ENCODE peak calls at places on chromosomes 3 and 15, in seven cellular contexts. R, A, L, Q, J, K and M are unnamed samples.

GRCh38 chr15:80153900-80154299 is 1.1 kb downstream of the FAH start:
- DNase-seq in Q (no peak), K (no peak), A (no peak), R (peak), L (no peak), J (peak), M (no peak)

GRCh38 chr15:50135123-50135541 is 16.1 kb upstream of the ATP8B4 start:
- DNase-seq in L (no peak), A (no peak), Q (no peak), K (no peak), J (peak), R (no peak), M (no peak)

GRCh38 chr3:13427662-13428603 is 7.8 kb upstream of the NUP210 start:
- DNase-seq in J (no peak), L (no peak), R (no peak), Q (no peak), A (no peak), K (no peak), M (peak)

GRCh38 chr15:99137877-99138276 is 33.0 kb downstream of the SYNM start:
- DNase-seq in K (no peak), L (no peak), A (no peak), J (no peak), R (no peak), Q (peak), M (no peak)

GRCh38 chr3:52531636-52532516 is 1.8 kb downstream of the NT5DC2 start:
- DNase-seq in J (no peak), K (no peak), L (peak), Q (peak), A (no peak), R (no peak), M (no peak)

GRCh38 chr3:168051579-168052183 is 44.0 kb downstream of the GOLIM4 start:
- DNase-seq in J (peak), L (no peak), R (peak), A (peak), Q (no peak), K (no peak), M (peak)

GRCh38 chr3:169243579-169243978 is 419.9 kb downstream of the MECOM start:
- DNase-seq in L (no peak), J (no peak), Q (no peak), K (no peak), A (no peak), R (no peak), M (no peak)

GRCh38 chr3:13536832-13537231 is 12.1 kb upstream of the FBLN2 start:
- DNase-seq in Q (no peak), K (no peak), R (peak), A (no peak), J (peak), L (no peak), M (no peak)

GRCh38 chr3:120172070-120172469 is 77.8 kb upstream of the GSK3B start:
- DNase-seq in R (peak), K (peak), Q (no peak), L (no peak), A (peak), J (peak), M (peak)

GRCh38 chr3:15157441-15157840 is 48.6 kb upstream of the CAPN7 start:
- DNase-seq in K (no peak), Q (no peak), R (no peak), L (no peak), J (no peak), A (no peak), M (no peak)

GRCh38 chr3:128163432-128163831 is 10.2 kb downstream of the EEFSEC start:
- DNase-seq in L (no peak), J (no peak), A (no peak), Q (no peak), K (no peak), R (no peak), M (no peak)

GRCh38 chr3:45008117-45008516 is 18.0 kb upstream of the CLEC3B start:
- DNase-seq in Q (no peak), A (peak), L (no peak), R (peak), K (no peak), J (peak), M (peak)

GRCh38 chr15:38354321-38354929 is 99.5 kb upstream of the FAM98B start:
- DNase-seq in A (peak), L (peak), J (peak), Q (no peak), R (peak), K (peak), M (peak)

GRCh38 chr3:51703776-51704510 is 2.9 kb upstream of the GRM2 start:
- DNase-seq in A (no peak), L (no peak), K (no peak), J (no peak), Q (peak), R (no peak), M (no peak)

GRCh38 chr3:36700537-36701248 is 63.7 kb downstream of the DCLK3 start:
- DNase-seq in L (peak), J (peak), K (peak), R (peak), A (peak), Q (no peak), M (peak)

GRCh38 chr15:88982304-88982945 is 69.2 kb upstream of the MFGE8 start:
- DNase-seq in L (peak), R (peak), J (peak), Q (peak), A (peak), K (no peak), M (no peak)

GRCh38 chr15:64923546-64923945 is 11.8 kb downstream of the ANKDD1A start:
- DNase-seq in K (no peak), R (no peak), J (no peak), L (no peak), Q (no peak), A (no peak), M (no peak)

GRCh38 chr3:196082471-196082971 is 631 bp upstream of the TFRC start:
- DNase-seq in J (no peak), Q (no peak), K (peak), R (no peak), A (no peak), L (no peak), M (no peak)

GRCh38 chr3:1404270-1404669 is 311.4 kb downstream of the CNTN6 start:
- DNase-seq in K (no peak), A (no peak), R (no peak), J (peak), L (no peak), Q (no peak), M (peak)

GRCh38 chr3:44962606-44963393 is 13.2 kb downstream of the ZDHHC3 start:
- DNase-seq in R (no peak), K (no peak), J (peak), L (no peak), Q (no peak), A (no peak), M (peak)

GRCh38 chr15:62894322-62895085 is 148.0 kb upstream of the TPM1 start:
- DNase-seq in J (peak), K (no peak), R (no peak), Q (no peak), A (no peak), L (no peak), M (peak)

GRCh38 chr3:13549513-13550256 is 760 bp downstream of the FBLN2 start:
- DNase-seq in A (no peak), L (no peak), J (no peak), R (no peak), Q (no peak), K (no peak), M (no peak)

GRCh38 chr3:127887321-127887720 is 27.7 kb upstream of the KBTBD12 start:
- DNase-seq in K (no peak), L (no peak), J (peak), A (no peak), R (no peak), Q (no peak), M (peak)

GRCh38 chr15:59052915-59053407 is 52.0 kb upstream of the CCNB2 start:
- DNase-seq in Q (no peak), R (no peak), L (no peak), J (no peak), K (no peak), A (peak), M (no peak)

GRCh38 chr15:76152197-76152596 is 92.4 kb downstream of the TMEM266 start:
- DNase-seq in K (no peak), L (no peak), A (no peak), J (no peak), R (no peak), Q (no peak), M (no peak)

GRCh38 chr3:183490653-183491052 is 62.2 kb upstream of the MCF2L2 start:
- DNase-seq in Q (no peak), L (no peak), A (no peak), J (peak), R (no peak), K (peak), M (peak)

GRCh38 chr3:72696815-72697214 is 151.4 kb downstream of the SHQ1 start:
- DNase-seq in R (no peak), A (no peak), L (no peak), Q (no peak), J (no peak), K (no peak), M (no peak)

GRCh38 chr3:114418724-114419543 is 125.1 kb downstream of the TIGIT start:
- DNase-seq in J (peak), Q (no peak), K (no peak), L (no peak), R (peak), A (peak), M (peak)

GRCh38 chr15:27623149-27623548 is 476.0 kb downstream of the OCA2 start:
- DNase-seq in A (no peak), J (no peak), L (no peak), R (no peak), K (no peak), Q (no peak), M (no peak)

GRCh38 chr15:58229297-58229768 is 91.2 kb downstream of the AQP9 start:
- DNase-seq in L (no peak), K (no peak), Q (no peak), J (peak), A (no peak), R (peak), M (peak)

GRCh38 chr15:39591896-39592315 is 11.0 kb downstream of the THBS1 start:
- DNase-seq in A (peak), J (no peak), R (peak), L (no peak), K (no peak), Q (no peak), M (no peak)

GRCh38 chr3:128316456-128316855 is 150.2 kb downstream of the DNAJB8 start:
- DNase-seq in Q (no peak), R (peak), K (peak), A (peak), J (peak), L (no peak), M (no peak)

GRCh38 chr15:51735211-51735610 is 2.2 kb downstream of the LYSMD2 start:
- DNase-seq in K (no peak), J (no peak), Q (no peak), A (no peak), L (no peak), R (no peak), M (no peak)

GRCh38 chr3:106913966-106914365 is 463.3 kb upstream of the CCDC54 start:
- DNase-seq in J (no peak), K (no peak), A (no peak), Q (no peak), R (no peak), L (no peak), M (no peak)

GRCh38 chr3:19487386-19487785 is 339.1 kb downstream of the KCNH8 start:
- DNase-seq in Q (no peak), L (peak), A (no peak), J (no peak), R (no peak), K (no peak), M (no peak)

GRCh38 chr3:19485267-19485666 is 337.0 kb downstream of the KCNH8 start:
- DNase-seq in R (no peak), A (no peak), L (no peak), Q (no peak), K (no peak), J (no peak), M (peak)

GRCh38 chr3:19489936-19490335 is 341.6 kb downstream of the KCNH8 start:
- DNase-seq in Q (no peak), J (no peak), A (no peak), K (no peak), R (no peak), L (no peak), M (no peak)
- TF ChIP-seq CTCF in Q (no peak), J (no peak), A (no peak), K (no peak), R (no peak), L (no peak), M (no peak)

DNA sequence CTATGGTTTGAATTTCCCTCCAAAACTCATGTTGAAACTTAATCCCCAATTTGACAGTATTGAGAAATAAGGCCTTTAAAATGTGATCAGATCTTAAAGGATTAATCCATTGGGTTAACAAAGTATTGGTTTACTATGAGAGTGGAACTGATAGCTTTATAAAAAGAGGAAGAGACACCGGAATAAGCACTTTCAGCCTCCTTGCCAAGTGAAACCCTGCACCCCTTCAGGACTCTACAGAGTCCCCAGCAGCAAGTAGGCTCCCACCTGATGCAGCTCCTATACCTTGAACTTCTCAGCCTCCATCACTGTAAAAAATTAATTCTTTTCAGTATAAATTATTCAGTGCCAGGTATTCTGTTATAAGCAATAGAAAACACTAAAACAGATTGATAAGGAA is 348.3 kb downstream of the CGGBP1 start:
- DNase-seq in A (no peak), Q (no peak), J (no peak), R (no peak), L (no peak), K (no peak), M (no peak)
- H3K4me3 ChIP-seq in A (no peak), Q (no peak), J (no peak), R (no peak), L (no peak), K (no peak), M (no peak)

DNA sequence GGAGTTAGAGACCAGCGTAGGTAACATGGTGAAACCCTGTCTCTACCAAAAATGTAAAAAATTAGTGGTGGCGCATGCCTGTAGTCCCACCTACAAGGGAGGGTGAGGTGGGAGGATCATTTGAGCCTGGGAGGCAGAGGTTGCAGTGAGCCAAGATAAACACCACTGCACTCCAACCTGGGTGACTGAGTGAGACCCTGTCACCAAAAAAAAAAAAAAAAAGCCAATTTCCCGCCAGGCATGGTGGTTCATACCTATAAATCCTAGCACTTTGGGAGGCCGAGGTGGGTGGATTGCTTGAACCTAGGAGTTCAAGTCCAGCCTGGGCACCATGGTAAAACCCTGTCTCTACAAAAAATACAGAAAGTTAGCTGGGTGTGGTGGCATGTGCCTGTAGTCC is 6.9 kb downstream of the CNOT10 start:
- DNase-seq in A (no peak), L (no peak), J (no peak), K (no peak), Q (no peak), R (no peak), M (no peak)
- TF ChIP-seq CTCF in A (no peak), L (no peak), J (no peak), K (no peak), Q (no peak), R (no peak), M (no peak)

GRCh38 chr3:160941885-160942494 is 163.2 kb downstream of the B3GALNT1 start:
- DNase-seq in A (peak), J (peak), R (peak), K (peak), L (peak), Q (peak), M (peak)
- H3K4me3 ChIP-seq in A (no peak), J (no peak), R (no peak), K (no peak), L (no peak), Q (no peak), M (no peak)